ENCODE peak calls at places on chromosomes 5 and 9, in five cellular contexts. N is HS-5; W is GM12865; X is GM13977; Y is activated CD4-positive, alpha-beta T cell treated with anti-CD3 and anti-CD28 coated beads, Interleukin-2, amount 10 ng/mL, durations not matched to agents 7 days and 5 days. I is an unnamed sample.

GRCh38 chr9:19769213-19769612 is 19.6 kb downstream of the SLC24A2 start:
- DNase-seq in W (no peak), Y (no peak), N (no peak), X (no peak), I (no peak)

GRCh38 chr5:52867809-52868208 is 80.1 kb downstream of the ITGA1 start:
- DNase-seq in X (no peak), Y (no peak), W (no peak), N (no peak), I (no peak)

GRCh38 chr5:122377023-122377422 is 65.0 kb downstream of the SNCAIP start:
- DNase-seq in N (no peak), W (no peak), Y (no peak), X (no peak), I (no peak)

GRCh38 chr5:132190161-132190817 is 37.4 kb downstream of the P4HA2 start:
- DNase-seq in Y (peak), W (peak), N (peak), X (peak), I (peak)

GRCh38 chr5:169933127-169933526 is 47.2 kb downstream of the INSYN2B start:
- DNase-seq in N (no peak), W (no peak), Y (no peak), X (no peak), I (no peak)

GRCh38 chr5:56543431-56544385 is 271.6 kb upstream of the MAP3K1 start:
- DNase-seq in W (no peak), Y (no peak), X (no peak), N (peak), I (no peak)

GRCh38 chr5:152246401-152246800 is 158.7 kb downstream of the NMUR2 start:
- DNase-seq in X (no peak), W (peak), Y (peak), N (no peak), I (peak)

GRCh38 chr9:99299214-99300102 is 77.4 kb downstream of the SEC61B start:
- DNase-seq in X (peak), N (peak), W (peak), Y (no peak), I (peak)

GRCh38 chr5:431711-432050 is 11.3 kb upstream of the EXOC3 start:
- DNase-seq in Y (no peak), X (peak), N (no peak), W (no peak), I (no peak)

GRCh38 chr5:171336486-171337206 is 27.6 kb downstream of the TLX3 start:
- DNase-seq in X (no peak), W (peak), Y (peak), N (peak), I (no peak)

GRCh38 chr5:76145945-76146344 is 62.8 kb downstream of the SV2C start:
- DNase-seq in W (peak), N (no peak), Y (peak), X (peak), I (peak)

GRCh38 chr5:151104795-151105194 is 24.0 kb upstream of the TNIP1 start:
- DNase-seq in Y (no peak), W (no peak), X (no peak), N (no peak), I (no peak)

GRCh38 chr5:8676731-8677130 is 807.8 kb downstream of the MTRR start:
- DNase-seq in Y (no peak), N (no peak), X (no peak), W (no peak), I (no peak)

GRCh38 chr5:113652161-113652560 is 138.7 kb downstream of the YTHDC2 start:
- DNase-seq in N (no peak), X (no peak), W (no peak), Y (no peak), I (no peak)

GRCh38 chr5:67065237-67065636 is 131.4 kb downstream of the CD180 start:
- DNase-seq in W (peak), Y (no peak), N (no peak), X (peak), I (no peak)